ENCODE peak calls at places on chromosome 11, in five cellular contexts. O, J, Y, F and H are unnamed samples.

GRCh38 chr11:10634407-10634806 is 59.1 kb downstream of the IRAG1 start:
- DNase-seq in O (no peak), J (no peak), Y (no peak), F (no peak), H (no peak)

GRCh38 chr11:9990221-9990973 is 303.6 kb downstream of the SBF2 start:
- DNase-seq in O (no peak), J (peak), Y (no peak), F (no peak), H (no peak)

GRCh38 chr11:116503216-116504160 is 269.3 kb downstream of the BUD13 start:
- DNase-seq in O (no peak), J (no peak), Y (no peak), F (no peak), H (no peak)

GRCh38 chr11:116973270-116973669 is 125.0 kb downstream of the SIK3 start:
- DNase-seq in O (no peak), J (no peak), Y (no peak), F (no peak), H (no peak)

GRCh38 chr11:125300791-125301218 is 136.3 kb downstream of the PKNOX2 start:
- DNase-seq in O (no peak), J (peak), Y (peak), F (no peak), H (no peak)

GRCh38 chr11:37525336-37525735 is 927.3 kb upstream of the RAG2 start:
- DNase-seq in O (no peak), J (peak), Y (no peak), F (no peak), H (no peak)

GRCh38 chr11:35165416-35166368 is 26.7 kb downstream of the CD44 start:
- DNase-seq in O (no peak), J (peak), Y (no peak), F (no peak), H (peak)

GRCh38 chr11:16606784-16607674 is 131.4 kb upstream of the C11orf58 start:
- DNase-seq in O (peak), J (peak), Y (no peak), F (no peak), H (no peak)

GRCh38 chr11:119992171-119993051 is 145.5 kb downstream of the TRIM29 start:
- DNase-seq in O (no peak), J (no peak), Y (no peak), F (no peak), H (no peak)

DNA sequence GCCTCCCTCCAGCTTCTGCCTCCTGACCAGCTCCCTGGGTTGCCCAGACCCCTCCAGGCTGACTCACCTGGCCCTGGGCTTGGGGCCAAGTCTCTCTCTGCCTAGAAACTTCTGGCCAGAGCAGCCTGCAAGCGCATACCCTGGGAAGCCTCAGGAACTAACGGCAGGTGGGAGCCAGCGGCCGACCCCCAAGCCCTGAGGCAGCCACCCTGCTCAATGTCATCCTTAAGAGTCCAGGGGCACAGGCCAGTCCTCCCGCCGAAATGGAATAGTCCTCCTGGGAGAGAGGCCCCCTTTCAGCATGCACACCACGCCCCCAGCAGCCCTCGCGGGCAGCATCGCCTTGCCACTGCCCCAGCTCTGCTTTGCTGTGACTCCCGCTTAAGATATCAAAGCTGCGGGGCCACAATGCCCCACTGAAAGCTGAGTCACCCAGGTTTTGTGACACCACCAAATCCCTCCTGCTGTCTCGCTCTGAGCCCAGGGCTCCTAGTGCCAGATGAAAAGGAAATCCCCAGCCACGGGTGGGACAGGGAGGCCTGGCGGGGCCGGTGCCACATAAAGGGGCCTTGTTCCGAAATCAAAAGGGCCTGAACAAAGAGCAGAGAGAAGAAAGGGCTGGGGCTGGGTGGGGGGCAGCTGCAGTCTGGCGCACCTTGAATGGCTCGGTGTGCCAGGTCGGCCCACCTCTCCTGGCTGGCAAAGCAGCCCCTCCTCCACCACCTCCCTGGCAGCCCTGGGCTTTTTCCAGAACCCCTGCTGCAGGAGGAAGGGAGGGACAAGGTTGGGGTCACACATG is 21.4 kb upstream of the FGF3 start:
- DNase-seq in O (no peak), J (no peak), Y (no peak), F (peak), H (no peak)
- TF ChIP-seq CEBPB in O (no peak), J (no peak), Y (no peak), F (no peak), H (no peak)

DNA sequence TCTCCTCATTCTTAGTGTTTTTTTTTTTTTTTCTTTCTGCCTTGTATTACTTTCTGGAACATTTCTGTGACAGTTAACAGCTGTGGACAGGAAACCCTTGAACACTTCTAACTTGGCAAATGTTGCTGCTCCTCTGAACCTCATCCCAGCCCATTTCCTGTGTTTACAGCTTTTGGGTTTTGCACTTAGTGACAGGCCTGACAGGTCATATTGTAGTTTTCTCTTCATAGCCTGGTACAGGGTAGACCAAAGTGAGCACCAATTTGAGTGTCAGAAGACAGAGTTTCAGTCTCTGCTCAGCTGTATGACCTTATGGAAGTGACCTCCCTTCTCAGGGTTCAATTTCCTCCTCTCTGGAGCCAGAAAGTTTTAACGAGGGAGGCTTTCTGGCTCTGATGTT is 91.6 kb downstream of the STIM1 start:
- DNase-seq in O (no peak), J (peak), Y (no peak), F (no peak), H (peak)
- TF ChIP-seq CEBPB in O (no peak), J (no peak), Y (no peak), F (no peak), H (no peak)

DNA sequence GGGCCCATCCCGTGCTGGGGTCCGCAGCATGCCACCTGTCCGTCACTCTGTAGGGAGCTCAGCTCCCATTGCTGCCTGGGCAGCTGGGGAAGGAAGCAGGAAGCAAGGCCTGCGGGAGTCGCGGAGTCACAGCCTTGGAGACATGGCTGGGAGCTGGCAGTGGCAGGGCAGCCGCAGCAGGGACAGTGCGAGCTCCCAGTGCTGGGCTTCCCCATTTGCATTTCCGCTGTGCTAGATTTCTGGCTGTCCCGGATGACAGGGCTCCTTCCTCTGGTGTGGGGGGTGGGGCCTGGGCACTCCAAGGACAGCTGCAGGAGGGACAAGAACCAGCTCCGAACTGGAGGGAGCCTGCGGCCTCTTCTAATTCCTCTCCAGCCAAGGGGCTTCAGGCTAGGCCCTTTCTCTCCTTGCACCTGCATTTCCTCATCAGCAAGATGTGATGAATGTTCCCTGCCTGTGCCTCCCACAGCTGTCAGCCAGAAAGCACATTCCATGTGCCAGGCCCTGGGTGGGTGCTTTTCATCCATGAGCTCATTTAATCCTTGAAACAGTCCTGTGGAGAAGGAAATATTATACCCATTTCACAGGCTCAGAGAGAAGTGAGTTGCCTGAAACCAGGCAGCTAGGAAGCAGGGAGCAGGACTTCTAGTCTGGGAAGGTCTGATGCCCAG is 48.0 kb downstream of the MYO7A start:
- DNase-seq in O (no peak), J (no peak), Y (no peak), F (no peak), H (no peak)
- TF ChIP-seq CEBPB in O (no peak), J (no peak), Y (no peak), F (no peak), H (no peak)

GRCh38 chr11:59678118-59678812 is 9.4 kb upstream of the PATL1 start:
- DNase-seq in O (no peak), J (no peak), Y (no peak), F (no peak), H (no peak)
- TF ChIP-seq CEBPB in O (no peak), J (no peak), Y (no peak), F (no peak), H (no peak)